ENCODE peak calls at places on chromosome 11, in four cellular contexts. E, S, Y and X are unnamed samples.

GRCh38 chr11:78594814-78595213 is 20.1 kb upstream of the NARS2 start:
- ATAC-seq in E (no peak), S (no peak), Y (no peak), X (no peak)

GRCh38 chr11:41245704-41246398 is 213.6 kb downstream of the LRRC4C start:
- ATAC-seq in E (no peak), S (peak; percentile 86), Y (peak; percentile 76), X (peak; percentile 39)

GRCh38 chr11:1073261-1073724 is 1.4 kb upstream of the MUC2 start:
- ATAC-seq in E (peak; percentile 81), S (peak; percentile 76), Y (peak; percentile 51), X (no peak)

GRCh38 chr11:125090816-125091215 is 20.6 kb downstream of the TMEM218 start:
- ATAC-seq in E (no peak), S (no peak), Y (peak; percentile 20), X (no peak)

GRCh38 chr11:17646451-17647145 is 72.8 kb upstream of the MYOD1 start:
- ATAC-seq in E (no peak), S (no peak), Y (no peak), X (no peak)

GRCh38 chr11:47688101-47688500 is 27.1 kb downstream of the AGBL2 start:
- ATAC-seq in E (no peak), S (no peak), Y (no peak), X (no peak)

GRCh38 chr11:9726313-9727022 is 62.6 kb downstream of the SWAP70 start:
- ATAC-seq in E (no peak), S (no peak), Y (no peak), X (peak; percentile 86)

GRCh38 chr11:14370496-14370895 is 11.5 kb upstream of the RRAS2 start:
- ATAC-seq in E (no peak), S (no peak), Y (no peak), X (peak; percentile 57)

GRCh38 chr11:111745719-111746504 is 20.3 kb downstream of the PPP2R1B start:
- ATAC-seq in E (no peak), S (no peak), Y (no peak), X (no peak)

GRCh38 chr11:72239296-72239848 is 4.6 kb downstream of the PHOX2A start:
- ATAC-seq in E (peak; percentile 10), S (peak; percentile 56), Y (peak; percentile 50), X (peak; percentile 28)

GRCh38 chr11:13952668-13953067 is 9.9 kb upstream of the SPON1 start:
- ATAC-seq in E (no peak), S (no peak), Y (no peak), X (no peak)

GRCh38 chr11:65439331-65440181 is 17.0 kb downstream of the NEAT1 start:
- ATAC-seq in E (peak; percentile 8), S (no peak), Y (no peak), X (no peak)

GRCh38 chr11:28343304-28344233 is 235.4 kb downstream of the METTL15 start:
- ATAC-seq in E (no peak), S (no peak), Y (no peak), X (no peak)

GRCh38 chr11:3177931-3178330 is 12.8 kb upstream of the OSBPL5 start:
- ATAC-seq in E (no peak), S (no peak), Y (no peak), X (no peak)

GRCh38 chr11:113286509-113287497 is 27.6 kb upstream of the TTC12 start:
- ATAC-seq in E (no peak), S (peak; percentile 50), Y (peak; percentile 36), X (no peak)

GRCh38 chr11:112663947-112664634 is 297.1 kb upstream of the NCAM1 start:
- ATAC-seq in E (no peak), S (no peak), Y (no peak), X (no peak)

GRCh38 chr11:117230981-117231636 is 764 bp downstream of the PCSK7 start:
- ATAC-seq in E (no peak), S (no peak), Y (no peak), X (peak; percentile 3)

GRCh38 chr11:31582697-31583096 is 73.1 kb downstream of the ELP4 start:
- ATAC-seq in E (no peak), S (no peak), Y (no peak), X (no peak)

GRCh38 chr11:115213007-115213406 is 291.2 kb downstream of the CADM1 start:
- ATAC-seq in E (no peak), S (peak; percentile 34), Y (peak; percentile 60), X (no peak)

GRCh38 chr11:11218287-11218986 is 134.6 kb downstream of the CSNK2A3 start:
- ATAC-seq in E (peak; percentile 64), S (peak; percentile 65), Y (peak; percentile 69), X (peak; percentile 59)

GRCh38 chr11:115462757-115463156 is 41.5 kb downstream of the CADM1 start:
- ATAC-seq in E (no peak), S (no peak), Y (no peak), X (no peak)

GRCh38 chr11:123330948-123331347 is 99.1 kb upstream of the GRAMD1B start:
- ATAC-seq in E (peak; percentile 91), S (peak; percentile 72), Y (peak; percentile 83), X (no peak)

GRCh38 chr11:63710476-63711217 is 29.3 kb downstream of the RTN3 start:
- ATAC-seq in E (no peak), S (peak; percentile 86), Y (peak; percentile 91), X (no peak)

GRCh38 chr11:26263769-26264168 is 68.2 kb upstream of the ANO3 start:
- ATAC-seq in E (no peak), S (no peak), Y (no peak), X (no peak)

GRCh38 chr11:68828957-68829356 is 12.8 kb downstream of the CPT1A start:
- ATAC-seq in E (no peak), S (no peak), Y (no peak), X (no peak)

GRCh38 chr11:108853864-108854263 is 189.0 kb downstream of the DDX10 start:
- ATAC-seq in E (peak; percentile 82), S (peak; percentile 54), Y (peak; percentile 34), X (no peak)

GRCh38 chr11:2317354-2318050 is 15.7 kb downstream of the TSPAN32 start:
- ATAC-seq in E (no peak), S (no peak), Y (no peak), X (no peak)

GRCh38 chr11:125950696-125951645 is 5.1 kb downstream of the VSIG10L2 start:
- ATAC-seq in E (peak; percentile 39), S (peak; percentile 91), Y (peak; percentile 92), X (no peak)

GRCh38 chr11:827146-827860 is 416 bp upstream of the CRACR2B start:
- ATAC-seq in E (no peak), S (peak; percentile 9), Y (no peak), X (peak; percentile 58)

GRCh38 chr11:2293396-2294339 is 8.1 kb downstream of the C11orf21 start:
- ATAC-seq in E (no peak), S (no peak), Y (no peak), X (no peak)